ENCODE peak calls at places on chromosomes 3 and 15, in five cellular contexts. T is PC-3, Y is HCT116, U is OCI-LY7, Z is neural progenitor cell. A is an unnamed sample.

GRCh38 chr15:96323250-96324162 is 7.0 kb upstream of the NR2F2 start:
- DNase-seq in T (no peak), Y (no peak), U (no peak), Z (peak), A (no peak)

GRCh38 chr15:101183226-101183925 is 68.5 kb downstream of the CHSY1 start:
- DNase-seq in T (no peak), Y (no peak), U (no peak), Z (no peak), A (no peak)

GRCh38 chr15:65349338-65349737 is 28.5 kb downstream of the IGDCC3 start:
- DNase-seq in T (no peak), Y (no peak), U (no peak), Z (no peak), A (no peak)

GRCh38 chr3:43015572-43016512 is 36.7 kb downstream of the GASK1A start:
- DNase-seq in T (no peak), Y (no peak), U (no peak), Z (no peak), A (no peak)

GRCh38 chr3:15805756-15806266 is 8.0 kb upstream of the ANKRD28 start:
- DNase-seq in T (peak), Y (no peak), U (peak), Z (no peak), A (peak)

GRCh38 chr3:47016934-47017435 is 37.5 kb downstream of the NBEAL2 start:
- DNase-seq in T (peak), Y (no peak), U (peak), Z (no peak), A (peak)

GRCh38 chr15:90046846-90047481 is 45.8 kb downstream of the ZNF710 start:
- DNase-seq in T (peak), Y (no peak), U (peak), Z (no peak), A (no peak)

GRCh38 chr15:70902105-70902504 is 9.5 kb downstream of the LRRC49 start:
- DNase-seq in T (peak), Y (peak), U (no peak), Z (no peak), A (peak)

GRCh38 chr15:39238443-39238842 is 342.4 kb upstream of the THBS1 start:
- DNase-seq in T (no peak), Y (no peak), U (no peak), Z (no peak), A (no peak)

GRCh38 chr15:39232512-39232911 is 348.4 kb upstream of the THBS1 start:
- DNase-seq in T (peak), Y (no peak), U (no peak), Z (no peak), A (peak)

GRCh38 chr15:39239562-39239961 is 341.3 kb upstream of the THBS1 start:
- DNase-seq in T (peak), Y (no peak), U (no peak), Z (no peak), A (peak)

GRCh38 chr15:39235084-39235795 is 345.6 kb upstream of the THBS1 start:
- DNase-seq in T (peak), Y (no peak), U (no peak), Z (no peak), A (peak)

DNA sequence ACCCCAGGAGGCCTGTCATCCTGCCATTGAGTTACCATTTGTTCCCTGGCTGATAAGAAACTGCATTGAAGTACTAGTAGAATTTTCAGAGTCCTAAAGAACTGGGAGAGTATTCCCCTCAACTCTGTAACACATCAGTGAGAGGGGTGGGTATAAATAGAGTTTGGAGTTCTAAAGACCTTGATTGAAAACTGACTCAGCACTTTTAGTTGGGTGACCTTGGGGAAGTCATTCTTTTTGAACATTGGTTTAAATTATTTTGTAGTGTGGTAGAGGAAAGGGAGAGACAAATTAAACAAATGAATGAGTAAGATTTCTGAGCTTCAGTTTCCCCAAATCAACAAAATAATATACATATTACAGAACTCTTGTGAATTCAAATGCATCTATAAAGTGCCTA is 344.5 kb upstream of the THBS1 start:
- DNase-seq in T (no peak), Y (no peak), U (no peak), Z (no peak), A (no peak)
- H3K4me2 ChIP-seq in T (no peak), Y (no peak), U (no peak), Z (no peak), A (no peak)

GRCh38 chr15:58627046-58627445 is 122.5 kb downstream of the ADAM10 start:
- DNase-seq in T (no peak), Y (no peak), U (no peak), Z (no peak), A (no peak)
- TF ChIP-seq EZH2phosphoT487 in T (no peak), Y (no peak), U (no peak), Z (no peak), A (no peak)

GRCh38 chr3:158095302-158095997 is 10.8 kb downstream of the SHOX2 start:
- DNase-seq in T (no peak), Y (no peak), U (no peak), Z (peak), A (no peak)
- H3K4me2 ChIP-seq in T (no peak), Y (no peak), U (no peak), Z (no peak), A (no peak)

DNA sequence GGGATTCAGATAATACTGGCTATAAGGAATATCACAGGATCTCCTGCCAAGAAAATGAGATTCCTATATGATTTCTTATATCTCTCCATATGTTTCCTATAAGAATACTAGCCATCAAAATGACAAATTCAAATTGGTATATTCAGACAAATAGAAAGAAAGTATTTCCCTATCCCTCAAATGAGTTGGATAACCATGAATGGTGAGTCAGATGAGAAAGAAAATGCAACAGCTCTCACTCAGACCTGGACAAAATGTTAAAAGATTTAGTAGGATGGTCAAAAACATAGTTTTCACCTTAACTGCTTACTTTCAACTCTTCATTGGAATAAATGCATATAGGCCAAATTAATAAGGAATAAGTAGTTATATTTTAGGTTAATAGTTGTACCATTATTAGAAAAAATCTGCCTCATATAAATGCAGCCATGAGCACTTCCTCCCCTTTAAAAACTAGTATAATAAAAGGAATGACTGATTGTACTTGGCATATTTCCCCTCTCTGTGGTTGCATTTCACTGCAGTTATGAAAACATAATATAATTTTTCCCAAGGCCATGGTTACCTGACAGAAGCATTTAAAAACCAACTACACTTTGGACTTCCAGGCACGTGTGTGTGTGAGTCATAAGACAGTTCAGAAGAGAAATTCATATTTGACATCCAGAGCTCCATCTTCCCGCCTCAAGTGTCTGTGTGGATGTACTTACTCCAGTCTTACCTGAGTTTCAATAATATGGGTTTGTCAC is 828.0 kb upstream of the CFAP20DC start:
- DNase-seq in T (peak), Y (no peak), U (no peak), Z (no peak), A (no peak)
- TF ChIP-seq EZH2phosphoT487 in T (no peak), Y (no peak), U (no peak), Z (no peak), A (no peak)

DNA sequence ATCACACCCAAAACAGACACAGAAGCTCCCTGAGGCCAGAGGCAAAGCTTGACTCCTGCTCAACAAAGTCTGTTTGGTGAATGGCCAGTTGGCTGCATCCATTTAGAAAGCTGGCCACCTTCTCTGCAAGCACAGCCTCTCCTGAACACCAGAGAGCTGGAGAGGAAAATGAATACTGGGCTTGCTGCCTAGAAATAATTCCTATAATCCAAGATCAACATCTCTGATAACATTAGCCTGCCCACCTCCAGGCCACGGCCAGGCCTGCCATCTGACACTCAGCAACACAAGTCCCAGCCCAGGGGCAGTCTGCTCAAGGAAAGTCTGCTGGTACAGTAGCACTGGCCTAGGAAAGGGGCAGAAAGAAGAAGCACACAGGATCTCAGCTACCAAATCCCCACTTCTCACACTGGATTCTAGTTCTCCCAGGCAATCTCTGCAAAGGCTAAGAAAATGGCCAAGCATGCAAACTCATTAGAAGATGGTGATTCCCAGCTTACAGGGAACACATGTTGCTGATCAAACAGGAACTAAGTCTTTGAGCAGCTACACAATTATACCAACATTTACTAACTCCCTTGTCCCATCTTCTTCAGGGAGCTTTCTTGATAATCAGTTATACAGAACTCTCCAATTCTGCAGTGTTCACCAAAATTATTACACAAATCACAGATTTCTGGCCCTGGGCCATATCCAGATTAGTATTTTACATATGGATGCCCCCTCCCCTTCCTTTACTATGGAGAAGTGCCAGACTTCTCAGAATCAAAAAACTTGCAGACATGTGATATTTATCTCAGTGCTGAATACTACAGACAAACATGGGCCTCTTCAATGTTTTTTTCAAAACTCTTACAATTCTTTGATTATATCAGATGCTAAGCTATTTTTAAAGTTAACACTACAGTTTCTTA is 9.9 kb downstream of the TBC1D2B start:
- DNase-seq in T (peak), Y (no peak), U (no peak), Z (no peak), A (peak)
- H3K4me2 ChIP-seq in T (peak), Y (no peak), U (peak), Z (no peak), A (peak)

GRCh38 chr3:65196663-65197062 is 508.9 kb upstream of the ADAMTS9 start:
- DNase-seq in T (no peak), Y (no peak), U (no peak), Z (no peak), A (no peak)

GRCh38 chr3:65195211-65195610 is 507.4 kb upstream of the ADAMTS9 start:
- DNase-seq in T (no peak), Y (no peak), U (no peak), Z (no peak), A (no peak)

GRCh38 chr3:65190111-65190510 is 502.3 kb upstream of the ADAMTS9 start:
- DNase-seq in T (no peak), Y (no peak), U (no peak), Z (no peak), A (peak)

GRCh38 chr3:65193531-65193930 is 505.7 kb upstream of the ADAMTS9 start:
- DNase-seq in T (no peak), Y (no peak), U (no peak), Z (no peak), A (no peak)

GRCh38 chr3:65194044-65194714 is 506.4 kb upstream of the ADAMTS9 start:
- DNase-seq in T (no peak), Y (no peak), U (no peak), Z (peak), A (no peak)
- TF ChIP-seq EZH2phosphoT487 in T (no peak), Y (no peak), U (no peak), Z (no peak), A (no peak)